ENCODE peak calls at places on chromosomes 13 and 19, in six cellular contexts. R, Z, S, L, T and G are unnamed samples.

GRCh38 chr19:48629599-48630288 is 7.4 kb downstream of the DBP start:
- DNase-seq in R (no peak), Z (no peak), S (no peak), L (no peak), T (no peak), G (peak; percentile 88)

GRCh38 chr19:10761443-10762242 is 43.8 kb downstream of the DNM2 start:
- DNase-seq in R (no peak), Z (no peak), S (no peak), L (no peak), T (no peak), G (no peak)

GRCh38 chr19:47713046-47714021 is at the start of gene EHD2:
- DNase-seq in R (peak; percentile 24), Z (peak; percentile 15), S (no peak), L (peak; percentile 60), T (peak; percentile 30), G (peak; percentile 91)

GRCh38 chr13:96946709-96947311 is 47.5 kb downstream of the OXGR1 start:
- DNase-seq in R (no peak), Z (no peak), S (no peak), L (no peak), T (no peak), G (no peak)

GRCh38 chr13:95385808-95386207 is 84.6 kb upstream of the ABCC4 start:
- DNase-seq in R (no peak), Z (no peak), S (no peak), L (no peak), T (no peak), G (no peak)

GRCh38 chr13:60363288-60363687 is 33.7 kb upstream of the TDRD3 start:
- DNase-seq in R (no peak), Z (no peak), S (no peak), L (no peak), T (no peak), G (no peak)

GRCh38 chr13:51785592-51786424 is 18.2 kb downstream of the DHRS12 start:
- DNase-seq in R (no peak), Z (no peak), S (no peak), L (no peak), T (no peak), G (peak; percentile 65)

GRCh38 chr19:12606796-12607195 is 3.8 kb downstream of the ZNF490 start:
- DNase-seq in R (no peak), Z (no peak), S (no peak), L (no peak), T (no peak), G (no peak)

GRCh38 chr19:21047712-21048111 is 27.3 kb downstream of the ZNF430 start:
- DNase-seq in R (no peak), Z (no peak), S (no peak), L (no peak), T (no peak), G (no peak)

GRCh38 chr19:6272913-6273600 is 6.7 kb downstream of the MLLT1 start:
- DNase-seq in R (no peak), Z (no peak), S (no peak), L (no peak), T (no peak), G (no peak)

GRCh38 chr13:52786747-52787146 is 47.1 kb upstream of the CNMD start:
- DNase-seq in R (no peak), Z (no peak), S (no peak), L (no peak), T (no peak), G (no peak)

GRCh38 chr19:40298026-40298425 is 12.9 kb upstream of the AKT2 start:
- DNase-seq in R (no peak), Z (no peak), S (no peak), L (no peak), T (no peak), G (no peak)

GRCh38 chr19:29644179-29644578 is 21.1 kb upstream of the PLEKHF1 start:
- DNase-seq in R (no peak), Z (no peak), S (no peak), L (no peak), T (no peak), G (no peak)

GRCh38 chr19:16078311-16078758 is 2.0 kb downstream of the TPM4 start:
- DNase-seq in R (no peak), Z (no peak), S (peak; percentile 63), L (no peak), T (no peak), G (peak; percentile 48)

GRCh38 chr13:62793850-62794249 is 1378.2 kb upstream of the PCDH20 start:
- DNase-seq in R (no peak), Z (no peak), S (no peak), L (no peak), T (no peak), G (no peak)

GRCh38 chr13:51041710-51042109 is 69.4 kb downstream of the C13orf42 start:
- DNase-seq in R (no peak), Z (no peak), S (no peak), L (no peak), T (no peak), G (no peak)

GRCh38 chr13:40571338-40571737 is 95.1 kb downstream of the FOXO1 start:
- DNase-seq in R (no peak), Z (no peak), S (no peak), L (no peak), T (no peak), G (no peak)

GRCh38 chr13:24670927-24671326 is 9.3 kb upstream of the ATP12A start:
- DNase-seq in R (no peak), Z (no peak), S (peak; percentile 41), L (no peak), T (no peak), G (no peak)

GRCh38 chr19:47697863-47698609 is 15.2 kb upstream of the EHD2 start:
- DNase-seq in R (peak; percentile 34), Z (peak; percentile 33), S (peak; percentile 80), L (peak; percentile 85), T (peak; percentile 65), G (peak; percentile 82)

GRCh38 chr19:53657778-53658177 is 26.0 kb downstream of the DPRX start:
- DNase-seq in R (no peak), Z (no peak), S (no peak), L (no peak), T (no peak), G (no peak)

GRCh38 chr13:80529734-80530133 is 188.8 kb upstream of the SPRY2 start:
- DNase-seq in R (no peak), Z (no peak), S (no peak), L (no peak), T (no peak), G (no peak)

GRCh38 chr13:45870232-45870631 is 18.7 kb upstream of the SIAH3 start:
- DNase-seq in R (no peak), Z (no peak), S (no peak), L (no peak), T (no peak), G (no peak)

GRCh38 chr19:10339380-10339960 is at the start of gene ICAM3:
- DNase-seq in R (peak; percentile 51), Z (peak; percentile 44), S (peak; percentile 68), L (peak; percentile 79), T (peak; percentile 74), G (no peak)

GRCh38 chr13:77002590-77003190 is 10.8 kb downstream of the CLN5 start:
- DNase-seq in R (no peak), Z (no peak), S (peak; percentile 71), L (no peak), T (no peak), G (no peak)

GRCh38 chr13:104106705-104107393 is 1040.6 kb upstream of the SLC10A2 start:
- DNase-seq in R (no peak), Z (no peak), S (no peak), L (no peak), T (no peak), G (no peak)

GRCh38 chr19:16136185-16137067 is 7.1 kb upstream of the HSH2D start:
- DNase-seq in R (no peak), Z (no peak), S (no peak), L (no peak), T (no peak), G (no peak)

GRCh38 chr13:113452942-113453901 is at the start of gene ADPRHL1:
- DNase-seq in R (no peak), Z (no peak), S (no peak), L (no peak), T (no peak), G (no peak)

GRCh38 chr13:44280461-44280860 is 93.2 kb upstream of the SERP2 start:
- DNase-seq in R (no peak), Z (no peak), S (no peak), L (no peak), T (no peak), G (no peak)

GRCh38 chr13:51997641-51998330 is 13.5 kb downstream of the ATP7B start:
- DNase-seq in R (no peak), Z (no peak), S (no peak), L (no peak), T (no peak), G (no peak)

GRCh38 chr19:55464039-55464668 is 397 bp downstream of the C19orf85 start:
- DNase-seq in R (no peak), Z (no peak), S (no peak), L (no peak), T (no peak), G (no peak)

GRCh38 chr19:30053558-30053957 is 111.5 kb downstream of the URI1 start:
- DNase-seq in R (no peak), Z (no peak), S (no peak), L (no peak), T (no peak), G (no peak)

GRCh38 chr13:32722340-32722739 is 136.1 kb downstream of the PDS5B start:
- DNase-seq in R (no peak), Z (no peak), S (no peak), L (no peak), T (no peak), G (no peak)

GRCh38 chr19:34459614-34460013 is 21.9 kb upstream of the WTIP start:
- DNase-seq in R (no peak), Z (no peak), S (no peak), L (no peak), T (no peak), G (no peak)

GRCh38 chr13:98462241-98462882 is 114.5 kb downstream of the STK24 start:
- DNase-seq in R (no peak), Z (no peak), S (no peak), L (no peak), T (no peak), G (no peak)

GRCh38 chr19:11064831-11065303 is 24.4 kb upstream of the LDLR start:
- DNase-seq in R (no peak), Z (no peak), S (no peak), L (no peak), T (no peak), G (peak; percentile 69)

GRCh38 chr13:23086951-23087350 is 93.8 kb upstream of the SGCG start:
- DNase-seq in R (no peak), Z (no peak), S (no peak), L (no peak), T (no peak), G (no peak)

GRCh38 chr13:37667631-37668161 is 69.1 kb upstream of the POSTN start:
- DNase-seq in R (no peak), Z (no peak), S (no peak), L (no peak), T (no peak), G (no peak)

GRCh38 chr19:812049-812816 is 9.5 kb downstream of the PLPPR3 start:
- DNase-seq in R (no peak), Z (no peak), S (peak; percentile 41), L (no peak), T (no peak), G (no peak)

GRCh38 chr13:44453881-44454280 is 80.3 kb downstream of the SERP2 start:
- DNase-seq in R (no peak), Z (no peak), S (no peak), L (no peak), T (no peak), G (no peak)